ENCODE peak calls at places on chromosomes 11 and 22, in five cellular contexts. E, N, D, P and I are unnamed samples.

GRCh38 chr11:102476069-102476468 is 23.5 kb upstream of the TMEM123 start:
- DNase-seq in E (no peak), N (no peak), D (no peak), P (no peak), I (no peak)

GRCh38 chr22:34055525-34056200 is 135.4 kb upstream of the LARGE1 start:
- DNase-seq in E (peak), N (no peak), D (no peak), P (peak), I (no peak)

GRCh38 chr22:49862408-49862776 is 8.7 kb downstream of the ZBED4 start:
- DNase-seq in E (no peak), N (no peak), D (no peak), P (no peak), I (no peak)

GRCh38 chr11:111095327-111095726 is 150.2 kb upstream of the POU2AF2 start:
- DNase-seq in E (no peak), N (no peak), D (no peak), P (no peak), I (no peak)

GRCh38 chr11:122703541-122704272 is 48.2 kb downstream of the UBASH3B start:
- DNase-seq in E (no peak), N (no peak), D (no peak), P (no peak), I (no peak)

GRCh38 chr11:12042215-12042676 is 33.8 kb upstream of the DKK3 start:
- DNase-seq in E (no peak), N (no peak), D (no peak), P (peak), I (peak)

GRCh38 chr22:32333769-32334639 is 23.7 kb upstream of the RFPL3 start:
- DNase-seq in E (peak), N (no peak), D (no peak), P (no peak), I (no peak)

GRCh38 chr11:2466869-2467694 is 22.3 kb downstream of the KCNQ1 start:
- DNase-seq in E (no peak), N (no peak), D (no peak), P (no peak), I (no peak)

GRCh38 chr11:67347964-67348749 is 5.2 kb downstream of the POLD4 start:
- DNase-seq in E (no peak), N (no peak), D (no peak), P (peak), I (no peak)

GRCh38 chr11:128518493-128519207 is 68.7 kb downstream of the ETS1 start:
- DNase-seq in E (no peak), N (no peak), D (no peak), P (no peak), I (no peak)

GRCh38 chr22:26658671-26659478 is 1.5 kb downstream of the MIAT start:
- DNase-seq in E (peak), N (peak), D (no peak), P (peak), I (peak)

GRCh38 chr22:28154856-28155255 is 235.8 kb upstream of the PITPNB start:
- DNase-seq in E (no peak), N (no peak), D (no peak), P (no peak), I (no peak)

GRCh38 chr11:19344661-19345518 is 104.1 kb upstream of the E2F8 start:
- DNase-seq in E (peak), N (no peak), D (no peak), P (peak), I (peak)

GRCh38 chr22:32539631-32540449 is 65.2 kb downstream of the FBXO7 start:
- DNase-seq in E (no peak), N (peak), D (no peak), P (peak), I (no peak)

GRCh38 chr11:128201006-128201405 is 386.4 kb downstream of the ETS1 start:
- DNase-seq in E (no peak), N (no peak), D (no peak), P (no peak), I (no peak)

GRCh38 chr11:68505596-68505995 is 45.0 kb downstream of the PPP6R3 start:
- DNase-seq in E (no peak), N (no peak), D (no peak), P (no peak), I (no peak)

GRCh38 chr11:68128682-68129327 is 7.6 kb upstream of the CHKA start:
- DNase-seq in E (peak), N (peak), D (peak), P (peak), I (no peak)

GRCh38 chr22:28930357-28931007 is 47.1 kb downstream of the ZNRF3 start:
- DNase-seq in E (no peak), N (no peak), D (no peak), P (no peak), I (no peak)

GRCh38 chr11:88337342-88338222 is at the start of gene CTSC:
- DNase-seq in E (peak), N (peak), D (peak), P (peak), I (peak)

DNA sequence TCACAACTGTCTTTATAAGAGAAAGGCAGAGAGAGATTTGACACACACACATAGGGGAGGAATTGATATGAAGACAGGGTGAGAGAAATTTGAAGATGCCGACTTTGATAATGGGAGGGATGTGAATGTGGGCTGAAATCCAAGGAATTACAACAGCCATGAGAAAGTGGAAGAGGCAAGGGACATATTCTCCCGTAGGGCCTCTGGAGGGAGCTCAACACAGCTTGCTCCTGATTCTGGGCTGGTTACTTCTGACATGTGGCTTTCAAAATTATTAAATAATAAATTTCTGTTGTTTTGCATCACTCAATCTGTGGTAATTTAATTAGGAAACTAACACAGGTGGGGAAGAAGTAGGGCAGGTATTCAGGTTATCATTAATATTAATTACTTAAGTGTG is 282.9 kb downstream of the LUZP2 start:
- DNase-seq in E (no peak), N (no peak), D (no peak), P (no peak), I (no peak)
- TF ChIP-seq CTCF in E (peak), N (no peak), D (no peak), P (no peak), I (no peak)

DNA sequence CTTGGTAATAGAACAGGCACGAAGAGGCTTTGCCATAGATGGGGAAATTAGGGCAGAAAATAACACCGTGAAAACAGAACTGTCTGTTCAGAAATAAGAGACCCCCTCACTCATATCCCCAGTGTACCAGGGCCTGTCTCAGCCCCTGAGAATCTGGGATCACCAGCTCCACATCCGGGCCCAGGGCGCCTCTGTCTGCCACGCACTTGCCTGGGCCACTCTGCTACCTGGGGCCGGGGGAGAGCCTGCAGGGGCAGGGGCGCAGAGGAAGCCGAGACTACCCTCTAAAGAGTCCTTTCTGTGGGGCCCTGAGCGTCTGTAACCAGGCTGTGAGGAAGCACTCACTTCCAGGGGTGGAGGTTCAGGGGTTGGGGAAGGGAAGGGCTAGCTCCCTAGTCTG is 19.8 kb downstream of the NECTIN1 start:
- DNase-seq in E (no peak), N (no peak), D (no peak), P (no peak), I (no peak)
- H3K27ac ChIP-seq in E (no peak), N (peak), D (no peak), P (no peak), I (peak)

GRCh38 chr11:64269380-64270234 is 14.9 kb downstream of the BAD start:
- DNase-seq in E (peak), N (peak), D (peak), P (peak), I (peak)
- TF ChIP-seq CTCF in E (peak), N (no peak), D (peak), P (peak), I (no peak)

GRCh38 chr11:119318240-119319135 is 1.6 kb upstream of the MCAM start:
- DNase-seq in E (peak), N (peak), D (no peak), P (peak), I (peak)

GRCh38 chr11:119317592-119318239 is 786 bp upstream of the MCAM start:
- DNase-seq in E (no peak), N (peak), D (no peak), P (no peak), I (no peak)

GRCh38 chr11:119319136-119319701 is 2.3 kb upstream of the MCAM start:
- DNase-seq in E (no peak), N (no peak), D (peak), P (no peak), I (no peak)

GRCh38 chr11:119320593-119321524 is 3.9 kb upstream of the MCAM start:
- DNase-seq in E (peak), N (peak), D (peak), P (no peak), I (no peak)

GRCh38 chr11:119319702-119320592 is 3.0 kb upstream of the MCAM start:
- DNase-seq in E (no peak), N (no peak), D (peak), P (no peak), I (no peak)
- H3K27ac ChIP-seq in E (no peak), N (peak), D (peak), P (no peak), I (peak)

DNA sequence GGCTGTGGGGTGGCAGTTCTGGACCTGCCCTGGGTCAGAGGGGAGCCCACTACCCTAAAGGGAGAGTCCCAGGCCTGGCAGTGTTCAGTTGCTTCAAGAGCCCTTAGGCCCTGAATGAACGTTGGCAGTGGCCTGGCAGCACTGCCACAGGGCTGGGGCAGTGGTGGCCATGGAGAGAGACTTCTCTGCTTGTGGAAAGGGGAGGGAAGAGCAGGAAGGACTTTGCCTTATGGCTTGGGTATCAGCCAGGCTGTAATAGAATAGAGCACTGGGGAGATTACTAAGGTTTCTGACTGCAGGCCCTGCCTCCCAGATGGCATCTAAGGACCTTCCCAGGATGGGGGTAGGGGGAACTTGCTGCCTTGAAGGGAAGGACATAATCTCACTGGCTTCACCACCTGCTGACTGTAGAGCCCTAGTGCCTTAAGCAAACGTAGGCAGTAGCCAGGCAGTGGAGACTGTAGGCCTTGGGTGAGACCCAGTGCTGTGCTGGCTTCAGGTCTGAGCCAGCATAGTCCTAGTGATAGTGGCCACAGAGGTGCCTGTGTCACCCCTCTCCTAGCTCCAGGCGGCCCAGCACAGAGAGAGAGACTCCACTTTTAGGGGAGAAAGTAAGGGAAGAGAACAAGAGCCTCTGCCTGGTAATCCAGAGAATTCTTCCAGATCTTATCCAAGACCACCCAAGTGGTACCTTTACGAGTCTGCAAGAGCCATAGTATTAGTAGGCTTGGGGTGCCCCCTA is 27.6 kb downstream of the PLA2G6 start:
- DNase-seq in E (peak), N (no peak), D (no peak), P (no peak), I (no peak)
- TF ChIP-seq CTCF in E (peak), N (no peak), D (no peak), P (peak), I (no peak)